ENCODE peak calls at places on chromosomes 16 and 17, in eight cellular contexts. One of them, this sample, is unnamed. For H3K27me3, the result is how much of the 10 kb centered on the place peaks cover.

GRCh38 chr17:42387663-42388380 is 420 bp downstream of the STAT3 start:
- DNase-seq in stomach: peak
- DNase-seq in colonic mucosa: peak
- DNase-seq in suprapubic skin: peak
- DNase-seq in ovary: no peak
- DNase-seq in sigmoid colon: peak
- DNase-seq in cardiac muscle cell: peak
- DNase-seq in breast epithelium: peak
- DNase-seq in this sample: peak

GRCh38 chr16:77539336-77539735 is 104.5 kb upstream of the ADAMTS18 start:
- DNase-seq in ovary: no peak
- DNase-seq in breast epithelium: no peak
- DNase-seq in cardiac muscle cell: no peak
- DNase-seq in stomach: no peak
- DNase-seq in sigmoid colon: no peak
- DNase-seq in suprapubic skin: no peak
- DNase-seq in colonic mucosa: no peak
- DNase-seq in this sample: no peak

GRCh38 chr16:85460983-85461813 is 151.9 kb upstream of the GSE1 start:
- DNase-seq in suprapubic skin: no peak
- DNase-seq in cardiac muscle cell: peak
- DNase-seq in breast epithelium: no peak
- DNase-seq in sigmoid colon: no peak
- DNase-seq in colonic mucosa: peak
- DNase-seq in stomach: no peak
- DNase-seq in ovary: peak
- DNase-seq in this sample: peak

GRCh38 chr17:17758443-17758842 is 77.2 kb downstream of the RAI1 start:
- DNase-seq in stomach: no peak
- DNase-seq in ovary: no peak
- DNase-seq in sigmoid colon: no peak
- DNase-seq in breast epithelium: no peak
- DNase-seq in colonic mucosa: no peak
- DNase-seq in suprapubic skin: no peak
- DNase-seq in cardiac muscle cell: no peak
- DNase-seq in this sample: no peak

GRCh38 chr16:80938035-80938927 is 68.4 kb downstream of the CMC2 start:
- DNase-seq in sigmoid colon: peak
- DNase-seq in cardiac muscle cell: peak
- DNase-seq in breast epithelium: peak
- DNase-seq in ovary: peak
- DNase-seq in stomach: no peak
- DNase-seq in suprapubic skin: peak
- DNase-seq in colonic mucosa: no peak
- DNase-seq in this sample: no peak

GRCh38 chr16:87584271-87584670 is 18.0 kb upstream of the JPH3 start:
- DNase-seq in colonic mucosa: no peak
- DNase-seq in breast epithelium: no peak
- DNase-seq in ovary: no peak
- DNase-seq in cardiac muscle cell: peak
- DNase-seq in sigmoid colon: no peak
- DNase-seq in suprapubic skin: no peak
- DNase-seq in stomach: no peak
- DNase-seq in this sample: no peak

GRCh38 chr17:61065263-61065773 is 334.3 kb upstream of the TBX2 start:
- DNase-seq in cardiac muscle cell: peak
- DNase-seq in breast epithelium: no peak
- DNase-seq in suprapubic skin: no peak
- DNase-seq in stomach: no peak
- DNase-seq in sigmoid colon: no peak
- DNase-seq in colonic mucosa: no peak
- DNase-seq in ovary: no peak
- DNase-seq in this sample: no peak

GRCh38 chr17:3594056-3594810 is 15.0 kb downstream of the TRPV1 start:
- DNase-seq in cardiac muscle cell: peak
- DNase-seq in colonic mucosa: no peak
- DNase-seq in ovary: peak
- DNase-seq in suprapubic skin: no peak
- DNase-seq in breast epithelium: no peak
- DNase-seq in stomach: no peak
- DNase-seq in sigmoid colon: no peak
- DNase-seq in this sample: no peak

GRCh38 chr16:53827741-53828140 is 123.8 kb downstream of the FTO start:
- DNase-seq in colonic mucosa: no peak
- DNase-seq in ovary: no peak
- DNase-seq in breast epithelium: no peak
- DNase-seq in suprapubic skin: no peak
- DNase-seq in cardiac muscle cell: peak
- DNase-seq in sigmoid colon: no peak
- DNase-seq in stomach: no peak
- DNase-seq in this sample: no peak

GRCh38 chr16:71337631-71338030 is 20.9 kb upstream of the CALB2 start:
- DNase-seq in cardiac muscle cell: no peak
- DNase-seq in breast epithelium: no peak
- DNase-seq in suprapubic skin: no peak
- DNase-seq in sigmoid colon: no peak
- DNase-seq in colonic mucosa: no peak
- DNase-seq in stomach: no peak
- DNase-seq in ovary: no peak
- DNase-seq in this sample: no peak

GRCh38 chr17:28216528-28216927 is 102.5 kb upstream of the TMEM97 start:
- DNase-seq in sigmoid colon: no peak
- DNase-seq in cardiac muscle cell: peak
- DNase-seq in stomach: no peak
- DNase-seq in breast epithelium: no peak
- DNase-seq in suprapubic skin: no peak
- DNase-seq in colonic mucosa: no peak
- DNase-seq in ovary: no peak
- DNase-seq in this sample: no peak

GRCh38 chr16:20906225-20906870 is 5.8 kb downstream of the LYRM1 start:
- DNase-seq in colonic mucosa: no peak
- DNase-seq in cardiac muscle cell: peak
- DNase-seq in breast epithelium: no peak
- DNase-seq in stomach: no peak
- DNase-seq in ovary: no peak
- DNase-seq in suprapubic skin: no peak
- DNase-seq in sigmoid colon: no peak
- DNase-seq in this sample: no peak

GRCh38 chr17:80445152-80446110 is 30.5 kb downstream of the ENDOV start:
- DNase-seq in sigmoid colon: no peak
- DNase-seq in stomach: no peak
- DNase-seq in ovary: no peak
- DNase-seq in suprapubic skin: no peak
- DNase-seq in colonic mucosa: no peak
- DNase-seq in cardiac muscle cell: no peak
- DNase-seq in breast epithelium: no peak
- DNase-seq in this sample: peak

GRCh38 chr17:78438271-78438691 is 59.8 kb downstream of the PGS1 start:
- DNase-seq in sigmoid colon: no peak
- DNase-seq in cardiac muscle cell: no peak
- DNase-seq in suprapubic skin: no peak
- DNase-seq in colonic mucosa: no peak
- DNase-seq in ovary: no peak
- DNase-seq in stomach: no peak
- DNase-seq in breast epithelium: no peak
- DNase-seq in this sample: no peak

GRCh38 chr16:10606607-10607006 is 26.2 kb upstream of the EMP2 start:
- DNase-seq in sigmoid colon: no peak
- DNase-seq in breast epithelium: no peak
- DNase-seq in ovary: no peak
- DNase-seq in colonic mucosa: no peak
- DNase-seq in cardiac muscle cell: no peak
- DNase-seq in suprapubic skin: no peak
- DNase-seq in stomach: no peak
- DNase-seq in this sample: no peak

GRCh38 chr16:75216127-75216526 is 2.7 kb upstream of the CTRB1 start:
- DNase-seq in sigmoid colon: no peak
- DNase-seq in suprapubic skin: no peak
- DNase-seq in breast epithelium: no peak
- DNase-seq in ovary: no peak
- DNase-seq in colonic mucosa: no peak
- DNase-seq in cardiac muscle cell: no peak
- DNase-seq in stomach: no peak
- DNase-seq in this sample: no peak

GRCh38 chr16:26550111-26550610 is 516.6 kb upstream of the C16orf82 start:
- DNase-seq in ovary: no peak
- DNase-seq in sigmoid colon: no peak
- DNase-seq in breast epithelium: no peak
- DNase-seq in suprapubic skin: no peak
- DNase-seq in stomach: no peak
- DNase-seq in cardiac muscle cell: no peak
- DNase-seq in colonic mucosa: no peak
- DNase-seq in this sample: no peak

GRCh38 chr17:72119280-72119962 is 1.4 kb upstream of the SOX9 start:
- DNase-seq in stomach: no peak
- DNase-seq in breast epithelium: no peak
- DNase-seq in suprapubic skin: no peak
- DNase-seq in ovary: no peak
- DNase-seq in cardiac muscle cell: no peak
- DNase-seq in sigmoid colon: no peak
- DNase-seq in colonic mucosa: no peak
- DNase-seq in this sample: no peak

GRCh38 chr16:50526796-50527195 is 21.4 kb upstream of the NKD1 start:
- DNase-seq in colonic mucosa: no peak
- DNase-seq in breast epithelium: peak
- DNase-seq in sigmoid colon: no peak
- DNase-seq in cardiac muscle cell: no peak
- DNase-seq in suprapubic skin: no peak
- DNase-seq in ovary: no peak
- DNase-seq in stomach: no peak
- DNase-seq in this sample: no peak

GRCh38 chr16:66165879-66166278 is 200.6 kb upstream of the CDH5 start:
- DNase-seq in colonic mucosa: no peak
- DNase-seq in suprapubic skin: no peak
- DNase-seq in ovary: no peak
- DNase-seq in cardiac muscle cell: no peak
- DNase-seq in stomach: no peak
- DNase-seq in breast epithelium: no peak
- DNase-seq in sigmoid colon: no peak
- DNase-seq in this sample: no peak

GRCh38 chr17:50634915-50635719 is 436 bp downstream of the ABCC3 start:
- DNase-seq in stomach: no peak
- DNase-seq in cardiac muscle cell: no peak
- DNase-seq in sigmoid colon: no peak
- DNase-seq in suprapubic skin: no peak
- DNase-seq in ovary: no peak
- DNase-seq in breast epithelium: no peak
- DNase-seq in colonic mucosa: no peak
- DNase-seq in this sample: no peak
- H3K27me3 ChIP-seq in stomach: under half
- H3K27me3 ChIP-seq in cardiac muscle cell: half or more
- H3K27me3 ChIP-seq in sigmoid colon: under half
- H3K27me3 ChIP-seq in suprapubic skin: under half
- H3K27me3 ChIP-seq in ovary: under half
- H3K27me3 ChIP-seq in breast epithelium: under half
- H3K27me3 ChIP-seq in colonic mucosa: under half
- H3K27me3 ChIP-seq in this sample: under half

GRCh38 chr17:34360571-34360970 is 2.5 kb downstream of the CCL1 start:
- DNase-seq in ovary: no peak
- DNase-seq in sigmoid colon: no peak
- DNase-seq in suprapubic skin: no peak
- DNase-seq in colonic mucosa: no peak
- DNase-seq in cardiac muscle cell: no peak
- DNase-seq in stomach: no peak
- DNase-seq in breast epithelium: no peak
- DNase-seq in this sample: no peak

GRCh38 chr17:34354637-34355036 is 1.6 kb upstream of the CCL13 start:
- DNase-seq in suprapubic skin: no peak
- DNase-seq in sigmoid colon: no peak
- DNase-seq in stomach: no peak
- DNase-seq in ovary: no peak
- DNase-seq in cardiac muscle cell: peak
- DNase-seq in breast epithelium: no peak
- DNase-seq in colonic mucosa: no peak
- DNase-seq in this sample: no peak

GRCh38 chr17:34358631-34359030 is 2.4 kb downstream of the CCL13 start:
- DNase-seq in stomach: no peak
- DNase-seq in cardiac muscle cell: no peak
- DNase-seq in ovary: no peak
- DNase-seq in breast epithelium: no peak
- DNase-seq in sigmoid colon: no peak
- DNase-seq in suprapubic skin: no peak
- DNase-seq in colonic mucosa: no peak
- DNase-seq in this sample: no peak

GRCh38 chr17:34356194-34356593 is at the start of gene CCL13:
- DNase-seq in suprapubic skin: no peak
- DNase-seq in ovary: no peak
- DNase-seq in cardiac muscle cell: no peak
- DNase-seq in stomach: no peak
- DNase-seq in sigmoid colon: no peak
- DNase-seq in colonic mucosa: no peak
- DNase-seq in breast epithelium: no peak
- DNase-seq in this sample: no peak

DNA sequence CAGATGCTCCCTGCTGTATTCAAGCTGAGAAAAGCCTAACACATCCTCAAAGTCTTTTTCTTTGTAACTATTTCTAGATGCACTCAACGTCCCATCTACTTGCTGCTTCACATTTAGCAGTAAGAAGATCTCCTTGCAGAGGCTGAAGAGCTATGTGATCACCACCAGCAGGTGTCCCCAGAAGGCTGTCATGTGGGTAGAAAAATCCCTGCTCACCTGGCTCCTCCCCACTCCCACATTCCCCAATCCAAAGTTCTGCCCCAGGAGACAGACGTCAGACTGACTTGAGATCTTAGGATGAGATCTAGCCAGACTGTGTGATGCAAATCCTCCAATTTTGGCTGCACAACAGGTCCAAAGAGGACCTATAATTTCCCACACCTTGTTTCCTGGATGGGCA is 1.1 kb downstream of the CCL13 start:
- DNase-seq in sigmoid colon: no peak
- DNase-seq in ovary: no peak
- DNase-seq in stomach: no peak
- DNase-seq in breast epithelium: no peak
- DNase-seq in colonic mucosa: no peak
- DNase-seq in cardiac muscle cell: no peak
- DNase-seq in suprapubic skin: no peak
- DNase-seq in this sample: no peak
- TF ChIP-seq CTCF in sigmoid colon: no peak
- TF ChIP-seq CTCF in ovary: no peak
- TF ChIP-seq CTCF in stomach: no peak
- TF ChIP-seq CTCF in breast epithelium: no peak
- TF ChIP-seq CTCF in colonic mucosa: no peak
- TF ChIP-seq CTCF in cardiac muscle cell: no peak
- TF ChIP-seq CTCF in suprapubic skin: no peak
- TF ChIP-seq CTCF in this sample: no peak

GRCh38 chr16:88665148-88665547 is 2.3 kb upstream of the MVD start:
- DNase-seq in suprapubic skin: no peak
- DNase-seq in sigmoid colon: no peak
- DNase-seq in cardiac muscle cell: no peak
- DNase-seq in stomach: peak
- DNase-seq in breast epithelium: no peak
- DNase-seq in ovary: no peak
- DNase-seq in colonic mucosa: no peak
- DNase-seq in this sample: no peak
- H3K27ac ChIP-seq in suprapubic skin: no peak
- H3K27ac ChIP-seq in sigmoid colon: no peak
- H3K27ac ChIP-seq in cardiac muscle cell: no peak
- H3K27ac ChIP-seq in stomach: no peak
- H3K27ac ChIP-seq in breast epithelium: no peak
- H3K27ac ChIP-seq in ovary: no peak
- H3K27ac ChIP-seq in colonic mucosa: no peak
- H3K27ac ChIP-seq in this sample: no peak

GRCh38 chr17:73293480-73293911 is 18.3 kb downstream of the CDC42EP4 start:
- DNase-seq in suprapubic skin: no peak
- DNase-seq in cardiac muscle cell: peak
- DNase-seq in ovary: peak
- DNase-seq in breast epithelium: peak
- DNase-seq in colonic mucosa: no peak
- DNase-seq in stomach: peak
- DNase-seq in sigmoid colon: peak
- DNase-seq in this sample: no peak
- H3K27me3 ChIP-seq in suprapubic skin: under half
- H3K27me3 ChIP-seq in cardiac muscle cell: under half
- H3K27me3 ChIP-seq in ovary: under half
- H3K27me3 ChIP-seq in breast epithelium: under half
- H3K27me3 ChIP-seq in colonic mucosa: under half
- H3K27me3 ChIP-seq in stomach: under half
- H3K27me3 ChIP-seq in sigmoid colon: under half
- H3K27me3 ChIP-seq in this sample: under half

This sample was measured in WERI-Rb-1.